ENCODE peak calls at places on chromosomes 13 and 19, in four cellular contexts. G is HepG2, R is GM12878, T is K562. O is an unnamed sample.

GRCh38 chr19:2716722-2717637 is 4.2 kb downstream of the DIRAS1 start:
- DNase-seq in G (no peak), R (no peak), T (no peak), O (no peak)

GRCh38 chr19:1852294-1852646 is 4.0 kb upstream of the REXO1 start:
- DNase-seq in G (no peak), R (no peak), T (no peak), O (no peak)

GRCh38 chr13:49020940-49021548 is 45.3 kb downstream of the FNDC3A start:
- DNase-seq in G (no peak), R (no peak), T (no peak), O (no peak)

GRCh38 chr19:53432088-53432661 is 391 bp downstream of the ZNF761 start:
- DNase-seq in G (no peak), R (no peak), T (peak), O (peak)

GRCh38 chr19:47280183-47280797 is 5.6 kb downstream of the INAFM1 start:
- DNase-seq in G (peak), R (no peak), T (peak), O (peak)

GRCh38 chr13:77584111-77584510 is 48.6 kb downstream of the SCEL start:
- DNase-seq in G (no peak), R (no peak), T (no peak), O (no peak)

GRCh38 chr19:58492265-58492664 is 16.1 kb downstream of the ZNF446 start:
- DNase-seq in G (no peak), R (no peak), T (no peak), O (no peak)

GRCh38 chr19:43438291-43439162 is 23.8 kb downstream of the TEX101 start:
- DNase-seq in G (no peak), R (no peak), T (no peak), O (no peak)

GRCh38 chr13:106362637-106363036 is 172.8 kb downstream of the EFNB2 start:
- DNase-seq in G (no peak), R (no peak), T (no peak), O (no peak)

GRCh38 chr19:47231215-47232054 is 436 bp upstream of the BBC3 start:
- DNase-seq in G (peak), R (peak), T (peak), O (peak)

GRCh38 chr19:50266896-50267295 is 62.3 kb downstream of the KCNC3 start:
- DNase-seq in G (no peak), R (no peak), T (peak), O (peak)

GRCh38 chr19:40341601-40342482 is 6.4 kb downstream of the C19orf47 start:
- DNase-seq in G (no peak), R (no peak), T (no peak), O (no peak)

GRCh38 chr19:45358213-45358792 is 12.1 kb downstream of the ERCC2 start:
- DNase-seq in G (no peak), R (no peak), T (no peak), O (no peak)

GRCh38 chr19:45356760-45357444 is 13.5 kb downstream of the ERCC2 start:
- DNase-seq in G (no peak), R (no peak), T (no peak), O (no peak)

GRCh38 chr19:45355402-45355801 is 14.9 kb downstream of the KLC3 start:
- DNase-seq in G (no peak), R (no peak), T (no peak), O (no peak)

GRCh38 chr19:45355910-45356309 is 14.5 kb downstream of the ERCC2 start:
- DNase-seq in G (no peak), R (no peak), T (no peak), O (no peak)

GRCh38 chr19:45357445-45357783 is 13.0 kb downstream of the ERCC2 start:
- DNase-seq in G (no peak), R (no peak), T (no peak), O (no peak)
- TF ChIP-seq NR2C2 in G (no peak), R (no peak), T (no peak), O (no peak)

GRCh38 chr19:55644842-55645511 is 1.5 kb downstream of the ZNF581 start:
- DNase-seq in G (no peak), R (no peak), T (no peak), O (no peak)
- TF ChIP-seq CREB1 in G (no peak), R (no peak), T (no peak), O (no peak)

GRCh38 chr13:41847216-41847615 is 113.7 kb downstream of the VWA8 start:
- DNase-seq in G (no peak), R (no peak), T (no peak), O (no peak)

DNA sequence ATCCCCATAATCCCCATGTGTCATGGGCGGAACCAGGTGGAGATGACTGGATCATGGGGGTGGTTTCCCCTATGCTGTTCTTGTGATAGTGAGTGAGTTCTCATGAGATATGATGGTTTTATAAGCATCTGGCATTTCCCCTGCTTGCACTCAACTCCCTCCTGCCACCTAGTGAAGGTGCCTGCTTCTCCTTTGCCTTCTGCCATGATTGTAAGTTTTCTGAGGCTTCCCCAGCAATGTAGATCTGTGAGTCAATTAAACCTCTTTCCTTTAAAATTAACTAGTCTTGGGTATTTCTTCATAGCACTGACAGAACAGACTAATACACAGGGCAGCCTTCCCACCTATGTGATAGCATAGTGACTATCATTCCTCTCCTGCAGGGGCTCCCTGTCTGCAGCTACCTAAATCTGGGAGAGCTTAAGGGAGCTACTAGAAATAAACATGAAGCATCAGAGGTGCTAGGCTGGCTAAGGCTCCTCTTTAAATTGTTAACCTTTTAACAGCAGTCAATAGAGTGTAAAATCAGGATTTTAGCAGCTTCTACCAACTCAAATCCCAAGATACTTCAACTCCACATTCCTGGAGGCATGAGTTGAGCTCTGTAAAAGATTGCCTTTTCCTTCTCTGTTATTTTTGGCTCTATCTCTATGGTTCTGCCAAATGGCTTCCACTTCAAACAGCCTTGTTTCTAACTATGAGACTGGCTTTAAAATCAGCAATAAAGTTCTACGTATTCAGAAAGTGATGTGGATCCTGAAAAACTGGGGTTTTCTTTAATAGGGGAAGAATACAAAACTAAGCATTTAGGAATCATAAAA is 112.3 kb downstream of the VWA8 start:
- DNase-seq in G (no peak), R (no peak), T (no peak), O (no peak)
- TF ChIP-seq USF2 in G (no peak), R (no peak), T (no peak), O (no peak)

GRCh38 chr13:32261567-32261966 is 53.6 kb downstream of the ZAR1L start:
- DNase-seq in G (no peak), R (no peak), T (peak), O (no peak)
- TF ChIP-seq NR2C2 in G (no peak), R (no peak), T (no peak), O (no peak)

DNA sequence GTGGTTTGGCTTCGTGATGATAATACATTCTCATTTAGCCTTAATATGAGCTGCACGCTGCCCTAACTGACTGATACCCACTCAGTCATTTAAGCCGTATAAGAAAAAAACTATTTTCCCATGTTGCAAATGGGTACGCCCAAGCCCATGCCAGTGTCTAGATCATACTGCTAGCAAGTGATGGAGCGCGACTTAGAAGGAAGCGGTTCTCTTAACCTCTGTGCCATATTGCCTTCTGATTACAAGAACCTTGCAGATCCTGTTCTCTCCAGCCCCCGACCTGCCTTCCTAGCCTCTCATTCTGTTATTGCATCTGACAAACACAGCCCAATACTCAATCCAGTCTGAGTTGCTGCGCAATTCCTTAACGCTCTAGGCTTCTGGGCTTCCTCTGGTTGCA is 603 bp downstream of the GPALPP1 start:
- DNase-seq in G (no peak), R (no peak), T (no peak), O (no peak)
- TF ChIP-seq CREB1 in G (no peak), R (no peak), T (no peak), O (no peak)